ENCODE peak calls at places on chromosomes 12 and 14, in ten cellular contexts. S is GM04503, A is NCI-H146, O is ACHN, T is M059J, U is coronary artery, I is activated T-helper 1 cell treated with Interleukin-2 at 50 U/mL for 16 hours, E is PC-3, Y is germinal center, D is T47D. H is an unnamed sample.

GRCh38 chr12:91786490-91787272 is 359.0 kb downstream of the BTG1 start:
- DNase-seq in I (no peak), E (no peak), T (no peak), D (no peak), Y (no peak), O (no peak), U (no peak), A (peak), S (no peak), H (no peak)

GRCh38 chr12:123938679-123939480 is 33.8 kb downstream of the CCDC92 start:
- DNase-seq in O (peak), D (no peak), S (no peak), I (no peak), U (no peak), E (no peak), A (no peak), T (no peak), Y (no peak), H (no peak)

GRCh38 chr12:19397534-19397933 is 41.8 kb upstream of the AEBP2 start:
- DNase-seq in S (no peak), O (no peak), I (no peak), T (peak), E (peak), U (no peak), A (no peak), D (no peak), Y (no peak), H (no peak)

GRCh38 chr14:101571004-101571403 is 9.7 kb downstream of the DIO3 start:
- DNase-seq in A (no peak), T (no peak), E (no peak), U (no peak), Y (no peak), I (no peak), S (no peak), O (no peak), D (no peak), H (no peak)

GRCh38 chr12:12684375-12685106 is 11.4 kb downstream of the GPR19 start:
- DNase-seq in T (peak), S (no peak), O (peak), D (peak), Y (no peak), I (no peak), U (no peak), E (peak), A (peak), H (peak)

GRCh38 chr14:50040401-50040775 is 76.0 kb downstream of the VCPKMT start:
- DNase-seq in I (peak), O (peak), Y (peak), U (no peak), T (peak), E (peak), S (no peak), D (peak), A (no peak), H (peak)

GRCh38 chr14:94027566-94028449 is 1.7 kb downstream of the OTUB2 start:
- DNase-seq in I (no peak), T (peak), D (peak), U (no peak), Y (no peak), O (no peak), A (no peak), S (no peak), E (peak), H (no peak)

GRCh38 chr14:95515080-95515489 is 1.4 kb downstream of the SYNE3 start:
- DNase-seq in O (no peak), A (peak), E (no peak), T (no peak), Y (no peak), D (no peak), U (peak), S (no peak), I (no peak), H (peak)

GRCh38 chr12:100258127-100258526 is 8.8 kb downstream of the DEPDC4 start:
- DNase-seq in S (no peak), D (no peak), U (no peak), O (no peak), A (no peak), T (no peak), E (no peak), I (no peak), Y (no peak), H (no peak)

GRCh38 chr12:29157486-29157946 is 8.4 kb downstream of the FAR2 start:
- DNase-seq in O (no peak), A (no peak), E (peak), T (peak), U (no peak), Y (no peak), I (no peak), S (no peak), D (no peak), H (no peak)

GRCh38 chr14:22471545-22472121 is 117.4 kb downstream of the DAD1 start:
- DNase-seq in S (no peak), U (no peak), T (peak), I (no peak), E (peak), O (no peak), D (no peak), Y (peak), A (no peak), H (peak)

GRCh38 chr12:8913702-8914032 is 642 bp upstream of the PHC1 start:
- DNase-seq in D (no peak), A (no peak), O (no peak), I (no peak), U (no peak), Y (no peak), T (no peak), S (no peak), E (no peak), H (no peak)

GRCh38 chr14:74620497-74620921 is 8.5 kb upstream of the LTBP2 start:
- DNase-seq in Y (no peak), U (no peak), I (no peak), D (peak), O (peak), A (no peak), E (peak), T (peak), S (peak), H (peak)

GRCh38 chr14:92927396-92928257 is 4.7 kb downstream of the CHGA start:
- DNase-seq in D (no peak), U (no peak), A (no peak), Y (no peak), E (no peak), S (no peak), O (no peak), T (no peak), I (no peak), H (no peak)

GRCh38 chr12:107536613-107537012 is 149.0 kb upstream of the PWP1 start:
- DNase-seq in D (no peak), I (no peak), S (no peak), E (no peak), O (no peak), A (no peak), Y (no peak), U (no peak), T (peak), H (no peak)

GRCh38 chr14:56342419-56342901 is 224.2 kb downstream of the PELI2 start:
- DNase-seq in S (peak), Y (peak), D (no peak), I (no peak), E (no peak), U (no peak), O (no peak), T (peak), A (no peak), H (peak)

GRCh38 chr12:115319641-115320040 is 635.7 kb upstream of the TBX3 start:
- DNase-seq in Y (no peak), O (no peak), D (no peak), T (no peak), U (no peak), E (no peak), A (no peak), S (no peak), I (no peak), H (no peak)

GRCh38 chr14:69093551-69094421 is 59.1 kb downstream of the DCAF5 start:
- DNase-seq in S (no peak), U (no peak), I (no peak), A (peak), Y (no peak), O (no peak), T (peak), D (peak), E (peak), H (peak)

GRCh38 chr14:25048170-25049126 is 1.5 kb downstream of the STXBP6 start:
- DNase-seq in A (no peak), E (peak), U (no peak), Y (no peak), T (peak), D (no peak), I (no peak), S (peak), O (no peak), H (peak)

GRCh38 chr12:116236148-116236731 is 41.3 kb downstream of the MED13L start:
- DNase-seq in O (peak), U (no peak), Y (peak), A (peak), I (peak), E (peak), T (peak), S (no peak), D (peak), H (peak)

GRCh38 chr14:23053426-23053825 is 3.9 kb downstream of the CDH24 start:
- DNase-seq in U (no peak), E (no peak), S (no peak), T (no peak), I (no peak), A (no peak), Y (no peak), O (no peak), D (no peak), H (no peak)

GRCh38 chr14:96104469-96105057 is 65.4 kb downstream of the C14orf132 start:
- DNase-seq in E (peak), D (peak), Y (no peak), U (peak), A (peak), S (peak), I (no peak), O (peak), T (peak), H (peak)

GRCh38 chr12:10027311-10028099 is 3.0 kb upstream of the CLEC9A start:
- DNase-seq in T (peak), Y (no peak), D (no peak), U (no peak), A (no peak), O (no peak), I (no peak), E (peak), S (peak), H (peak)

GRCh38 chr14:104580961-104581360 is 1.4 kb downstream of the C14orf180 start:
- DNase-seq in U (peak), Y (no peak), E (no peak), I (no peak), A (no peak), S (no peak), T (peak), D (no peak), O (no peak), H (peak)

GRCh38 chr12:132255642-132256041 is 73.7 kb downstream of the GALNT9 start:
- DNase-seq in A (no peak), O (no peak), S (no peak), I (no peak), Y (no peak), E (no peak), D (no peak), U (no peak), T (no peak), H (no peak)

GRCh38 chr12:100897240-100897639 is 102.7 kb downstream of the ANO4 start:
- DNase-seq in A (no peak), O (no peak), S (no peak), U (no peak), T (no peak), Y (no peak), E (no peak), D (no peak), I (no peak), H (no peak)

H was measured in myocyte.